ENCODE peak calls at places on chromosome 10, in five cellular contexts. E is activated T-cell treated with anti-CD3 and anti-CD28 coated beads for 24 hours; Y is erythroblast; J is GM12865; X is CD8-positive, alpha-beta memory T cell. Z is an unnamed sample.

GRCh38 chr10:90276894-90277447 is 575.6 kb downstream of the KIF20B start:
- DNase-seq in E (no peak), Y (no peak), J (no peak), X (no peak), Z (no peak)

GRCh38 chr10:6151087-6151977 is 51.4 kb upstream of the PFKFB3 start:
- DNase-seq in E (no peak), Y (peak; percentile 75), J (peak; percentile 84), X (no peak), Z (no peak)

GRCh38 chr10:58318346-58318745 is 16.5 kb upstream of the UBE2D1 start:
- DNase-seq in E (no peak), Y (no peak), J (no peak), X (no peak), Z (no peak)

GRCh38 chr10:16893664-16894063 is 76.4 kb upstream of the RSU1 start:
- DNase-seq in E (no peak), Y (no peak), J (no peak), X (no peak), Z (no peak)

GRCh38 chr10:31319602-31320178 is 674 bp downstream of the ZEB1 start:
- DNase-seq in E (no peak), Y (peak; percentile 45), J (peak; percentile 36), X (no peak), Z (no peak)

GRCh38 chr10:33665512-33665911 is 331.0 kb upstream of the NRP1 start:
- DNase-seq in E (no peak), Y (no peak), J (no peak), X (no peak), Z (no peak)

GRCh38 chr10:34704526-34705184 is 110.4 kb downstream of the PARD3 start:
- DNase-seq in E (no peak), Y (no peak), J (no peak), X (no peak), Z (no peak)

GRCh38 chr10:91887075-91887899 is 22.0 kb downstream of the FGFBP3 start:
- DNase-seq in E (no peak), Y (peak; percentile 15), J (no peak), X (no peak), Z (peak; percentile 2)

GRCh38 chr10:75617485-75618155 is 186.2 kb downstream of the LRMDA start:
- DNase-seq in E (no peak), Y (no peak), J (no peak), X (no peak), Z (no peak)

GRCh38 chr10:51405580-51406367 is 293.6 kb downstream of the CSTF2T start:
- DNase-seq in E (no peak), Y (no peak), J (no peak), X (no peak), Z (no peak)

GRCh38 chr10:46216003-46216634 is 70.7 kb upstream of the ANTXRL start:
- DNase-seq in E (no peak), Y (no peak), J (no peak), X (no peak), Z (no peak)

GRCh38 chr10:13831711-13832110 is 244.9 kb downstream of the PRPF18 start:
- DNase-seq in E (no peak), Y (no peak), J (peak; percentile 79), X (no peak), Z (peak; percentile 46)

GRCh38 chr10:27911006-27911405 is 87.9 kb downstream of the ODAD2 start:
- DNase-seq in E (no peak), Y (no peak), J (no peak), X (no peak), Z (no peak)

GRCh38 chr10:118220346-118220745 is 121.8 kb downstream of the FAM204A start:
- DNase-seq in E (no peak), Y (no peak), J (no peak), X (no peak), Z (no peak)

GRCh38 chr10:29714096-29714874 is 79.5 kb upstream of the SVIL start:
- DNase-seq in E (no peak), Y (no peak), J (no peak), X (no peak), Z (no peak)

GRCh38 chr10:1368772-1369171 is 312.6 kb downstream of the WDR37 start:
- DNase-seq in E (peak; percentile 30), Y (peak; percentile 16), J (peak; percentile 8), X (peak; percentile 15), Z (peak; percentile 16)

GRCh38 chr10:126872135-126872534 is 33.1 kb upstream of the DOCK1 start:
- DNase-seq in E (no peak), Y (no peak), J (no peak), X (no peak), Z (no peak)

GRCh38 chr10:59625842-59626522 is 83.7 kb downstream of the SLC16A9 start:
- DNase-seq in E (peak; percentile 20), Y (peak; percentile 70), J (peak; percentile 78), X (no peak), Z (peak; percentile 40)

GRCh38 chr10:70296406-70296899 is 12.6 kb upstream of the NPFFR1 start:
- DNase-seq in E (no peak), Y (peak; percentile 35), J (no peak), X (no peak), Z (no peak)

GRCh38 chr10:124339951-124340760 is 78.6 kb downstream of the OAT start:
- DNase-seq in E (no peak), Y (no peak), J (peak; percentile 28), X (no peak), Z (no peak)

GRCh38 chr10:10786334-10787090 is 231.2 kb upstream of the CELF2 start:
- DNase-seq in E (no peak), Y (no peak), J (no peak), X (no peak), Z (no peak)

GRCh38 chr10:77926566-77927342 is at the start of gene DLG5:
- DNase-seq in E (no peak), Y (peak; percentile 53), J (peak; percentile 61), X (peak; percentile 6), Z (no peak)